ENCODE peak calls at places on chromosome 6, in eight cellular contexts. L, M, C, S, Y, V, X and T are unnamed samples.
A peak's percentile ranks its signal among the peaks of the same experiment; 100 is the strongest.

GRCh38 chr6:35047265-35048011 is 93.7 kb downstream of the TCP11 start:
- DNase-seq in L (no peak), Y (no peak), V (no peak), X (no peak), M (no peak), C (no peak), S (no peak), T (no peak)

GRCh38 chr6:3759656-3760245 is 8.2 kb upstream of the PXDC1 start:
- DNase-seq in C (no peak), L (peak; percentile 90), M (no peak), V (no peak), Y (no peak), S (no peak), X (no peak), T (no peak)

GRCh38 chr6:121776054-121776453 is 340.6 kb downstream of the GJA1 start:
- DNase-seq in X (no peak), L (no peak), M (no peak), C (no peak), V (no peak), Y (no peak), S (no peak), T (no peak)

GRCh38 chr6:112311950-112312547 is 35.1 kb upstream of the RFPL4B start:
- DNase-seq in M (no peak), Y (peak; percentile 39), X (no peak), S (no peak), V (peak; percentile 53), C (no peak), L (no peak), T (peak; percentile 41)

GRCh38 chr6:77425216-77425615 is 38.1 kb downstream of the HTR1B start:
- DNase-seq in S (no peak), X (no peak), M (no peak), C (no peak), L (no peak), V (no peak), Y (no peak), T (no peak)

GRCh38 chr6:148175511-148176188 is 167.0 kb upstream of the SASH1 start:
- DNase-seq in C (no peak), L (no peak), V (peak; percentile 40), Y (no peak), S (no peak), X (no peak), M (no peak), T (no peak)

GRCh38 chr6:112663705-112664104 is 316.6 kb downstream of the RFPL4B start:
- DNase-seq in Y (no peak), X (no peak), M (no peak), L (no peak), C (no peak), V (no peak), S (no peak), T (no peak)

GRCh38 chr6:111642463-111643158 is 36.9 kb upstream of the TRAF3IP2 start:
- DNase-seq in Y (peak; percentile 36), C (peak; percentile 56), V (peak; percentile 62), M (peak; percentile 10), S (peak; percentile 74), L (no peak), X (no peak), T (peak; percentile 64)

GRCh38 chr6:133673056-133673455 is 215.9 kb upstream of the TCF21 start:
- DNase-seq in L (no peak), V (no peak), Y (no peak), S (no peak), M (no peak), C (no peak), X (no peak), T (no peak)

GRCh38 chr6:133953634-133954415 is 801 bp downstream of the TBPL1 start:
- DNase-seq in V (peak; percentile 54), M (no peak), S (no peak), Y (no peak), L (no peak), C (no peak), X (no peak), T (no peak)

GRCh38 chr6:19380287-19380686 is 456.9 kb upstream of the ID4 start:
- DNase-seq in V (no peak), Y (peak; percentile 30), C (no peak), X (no peak), L (no peak), M (no peak), S (no peak), T (no peak)

GRCh38 chr6:148383658-148384417 is 41.2 kb downstream of the SASH1 start:
- DNase-seq in L (no peak), S (no peak), Y (no peak), M (no peak), C (no peak), V (no peak), X (no peak), T (no peak)

GRCh38 chr6:148999501-148999900 is 252.7 kb downstream of the UST start:
- DNase-seq in L (no peak), M (no peak), V (no peak), X (no peak), S (no peak), C (no peak), Y (peak; percentile 42), T (no peak)

GRCh38 chr6:107666084-107666981 is 157.8 kb downstream of the SCML4 start:
- DNase-seq in S (no peak), C (no peak), M (no peak), X (no peak), V (peak; percentile 46), L (no peak), Y (no peak), T (no peak)

GRCh38 chr6:38688579-38689087 is 14.3 kb downstream of the GLO1 start:
- DNase-seq in C (no peak), S (peak; percentile 45), V (peak; percentile 11), X (no peak), M (no peak), Y (no peak), L (no peak), T (peak; percentile 34)

GRCh38 chr6:16135078-16135477 is 6.2 kb downstream of the MYLIP start:
- DNase-seq in V (no peak), Y (no peak), S (no peak), C (no peak), X (no peak), M (no peak), L (no peak), T (no peak)

GRCh38 chr6:108959972-108960582 is 111.9 kb downstream of the ARMC2 start:
- DNase-seq in X (no peak), C (no peak), M (no peak), L (no peak), V (no peak), Y (no peak), S (no peak), T (no peak)

GRCh38 chr6:100342830-100343229 is 121.9 kb downstream of the SIM1 start:
- DNase-seq in V (no peak), C (no peak), M (no peak), Y (no peak), L (peak; percentile 67), X (no peak), S (no peak), T (no peak)

GRCh38 chr6:26329763-26330511 is 35.1 kb upstream of the BTN3A2 start:
- DNase-seq in V (peak; percentile 70), Y (no peak), C (no peak), M (peak; percentile 47), X (peak; percentile 64), S (no peak), L (no peak), T (no peak)

GRCh38 chr6:115896538-115897129 is 164.1 kb downstream of the FRK start:
- DNase-seq in Y (peak; percentile 33), C (no peak), S (no peak), L (no peak), X (peak; percentile 9), M (no peak), V (peak; percentile 78), T (peak; percentile 25)

GRCh38 chr6:213284-213683 is 79.0 kb upstream of the DUSP22 start:
- DNase-seq in S (no peak), C (no peak), X (no peak), V (no peak), Y (no peak), M (no peak), L (no peak), T (no peak)

GRCh38 chr6:137490961-137491360 is 3.2 kb downstream of the OLIG3 start:
- DNase-seq in S (no peak), M (no peak), V (no peak), L (no peak), C (no peak), Y (no peak), X (no peak), T (no peak)

GRCh38 chr6:53301801-53302537 is 46.8 kb downstream of the ELOVL5 start:
- DNase-seq in Y (no peak), S (no peak), V (peak; percentile 57), M (no peak), C (no peak), L (no peak), X (no peak), T (no peak)

GRCh38 chr6:154614101-154614500 is 103.6 kb upstream of the CNKSR3 start:
- DNase-seq in Y (no peak), C (no peak), S (no peak), L (peak; percentile 40), X (no peak), V (no peak), M (no peak), T (no peak)

GRCh38 chr6:42390228-42390934 is 61.3 kb downstream of the TRERF1 start:
- DNase-seq in M (peak; percentile 48), C (no peak), V (no peak), S (no peak), Y (no peak), X (peak; percentile 62), L (no peak), T (no peak)

GRCh38 chr6:74879234-74879633 is 326.6 kb downstream of the COL12A1 start:
- DNase-seq in L (peak; percentile 65), X (peak; percentile 6), C (no peak), Y (peak; percentile 65), M (no peak), S (no peak), V (no peak), T (no peak)

GRCh38 chr6:74731921-74732320 is 473.9 kb downstream of the COL12A1 start:
- DNase-seq in C (no peak), Y (no peak), V (no peak), M (no peak), X (no peak), L (peak; percentile 91), S (no peak), T (no peak)

GRCh38 chr6:134060491-134061106 is 8.2 kb upstream of the SLC2A12 start:
- DNase-seq in X (no peak), M (no peak), L (no peak), S (no peak), V (no peak), Y (peak; percentile 82), C (no peak), T (no peak)

GRCh38 chr6:137870744-137871247 is 3.7 kb downstream of the TNFAIP3 start:
- DNase-seq in Y (peak; percentile 20), V (no peak), S (no peak), L (no peak), X (peak; percentile 35), C (no peak), M (no peak), T (peak; percentile 61)

GRCh38 chr6:127566671-127567070 is 10.3 kb upstream of the C6orf58 start:
- DNase-seq in X (no peak), M (no peak), V (no peak), S (no peak), Y (no peak), C (no peak), L (no peak), T (no peak)

GRCh38 chr6:170227521-170227983 is 63.3 kb downstream of the DLL1 start:
- DNase-seq in Y (peak; percentile 29), M (no peak), S (peak; percentile 4), V (no peak), X (no peak), L (no peak), C (peak; percentile 57), T (no peak)

GRCh38 chr6:95431637-95432228 is 145.6 kb upstream of the MANEA start:
- DNase-seq in M (peak; percentile 17), Y (peak; percentile 34), C (no peak), X (peak; percentile 1), V (peak; percentile 76), S (no peak), L (no peak), T (peak; percentile 24)

GRCh38 chr6:96162711-96163120 is 146.9 kb downstream of the FUT9 start:
- DNase-seq in L (no peak), C (no peak), V (no peak), Y (no peak), M (no peak), X (no peak), S (no peak), T (no peak)

GRCh38 chr6:32255212-32256153 is 31.6 kb upstream of the NOTCH4 start:
- DNase-seq in M (peak; percentile 46), X (peak; percentile 52), C (peak; percentile 58), Y (peak; percentile 86), V (no peak), S (peak; percentile 71), L (peak; percentile 85), T (peak; percentile 62)